ENCODE peak calls at places on chromosomes 5 and 9, in four cellular contexts. F is uterus, N is lung, W is AG10803. V is an unnamed sample.

GRCh38 chr5:92237896-92238295 is 854.8 kb upstream of the ARRDC3 start:
- DNase-seq in F (no peak), W (no peak), N (no peak), V (no peak)

GRCh38 chr5:169280696-169281095 is 20.2 kb downstream of the SLIT3 start:
- DNase-seq in N (no peak), W (no peak), F (no peak), V (no peak)

GRCh38 chr5:137730331-137730730 is 5.6 kb downstream of the KLHL3 start:
- DNase-seq in W (peak), N (no peak), F (no peak), V (no peak)

GRCh38 chr5:177315411-177315810 is 3.7 kb upstream of the MXD3 start:
- DNase-seq in N (no peak), F (no peak), W (no peak), V (no peak)

GRCh38 chr9:113511856-113512761 is 48.6 kb downstream of the RGS3 start:
- DNase-seq in F (no peak), N (no peak), W (peak), V (no peak)

GRCh38 chr5:35242695-35243258 is 12.5 kb upstream of the PRLR start:
- DNase-seq in F (no peak), W (no peak), N (no peak), V (no peak)

GRCh38 chr5:25095261-25095660 is 450.5 kb upstream of the CDH10 start:
- DNase-seq in F (no peak), N (no peak), W (no peak), V (no peak)

GRCh38 chr5:179732918-179733763 is 519 bp downstream of the MAML1 start:
- DNase-seq in F (peak), N (peak), W (peak), V (peak)

GRCh38 chr5:112205840-112206239 is 213.2 kb downstream of the EPB41L4A start:
- DNase-seq in F (no peak), W (no peak), N (no peak), V (no peak)

GRCh38 chr5:126285307-126285706 is 137.9 kb upstream of the GRAMD2B start:
- DNase-seq in W (no peak), F (no peak), N (no peak), V (no peak)

GRCh38 chr9:130112244-130113151 is 58.8 kb downstream of the GPR107 start:
- DNase-seq in N (no peak), F (no peak), W (no peak), V (no peak)

GRCh38 chr9:124371183-124371582 is 44.1 kb downstream of the PSMB7 start:
- DNase-seq in F (no peak), N (no peak), W (peak), V (no peak)

GRCh38 chr5:54062958-54063357 is 247.4 kb downstream of the ARL15 start:
- DNase-seq in W (peak), F (no peak), N (no peak), V (no peak)

GRCh38 chr9:17116400-17116837 is 18.4 kb upstream of the CNTLN start:
- DNase-seq in F (no peak), N (no peak), W (peak), V (no peak)

DNA sequence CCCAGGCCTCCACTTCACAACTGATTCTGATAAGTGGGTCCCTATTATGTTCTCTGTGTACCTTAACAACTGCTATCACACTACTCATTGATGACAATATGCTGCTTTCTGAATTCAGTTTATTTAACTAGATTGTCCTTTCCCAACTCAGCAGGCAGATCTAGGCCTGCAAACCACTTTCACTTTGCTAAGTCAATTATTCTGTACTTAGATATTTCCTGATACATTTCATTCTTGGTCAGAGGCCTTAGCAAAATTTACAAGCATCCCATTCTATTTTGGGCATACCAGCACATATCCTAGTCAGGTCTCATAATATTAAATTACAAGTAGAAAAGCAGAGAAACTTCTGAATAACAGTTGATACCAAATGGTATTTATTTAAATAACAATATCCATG is 235.7 kb upstream of the HAPLN1 start:
- DNase-seq in W (peak), F (no peak), N (no peak), V (no peak)
- H3K4me3 ChIP-seq in W (no peak), F (no peak), N (no peak), V (no peak)

GRCh38 chr9:35908484-35909125 is 685 bp upstream of the SPAAR start:
- DNase-seq in N (peak), W (peak), F (peak), V (peak)
- H3K4me3 ChIP-seq in N (no peak), W (peak), F (no peak), V (no peak)

GRCh38 chr5:52844885-52845284 is 57.2 kb downstream of the ITGA1 start:
- DNase-seq in N (no peak), F (no peak), W (peak), V (no peak)
- H3K4me3 ChIP-seq in N (no peak), F (no peak), W (no peak), V (no peak)

DNA sequence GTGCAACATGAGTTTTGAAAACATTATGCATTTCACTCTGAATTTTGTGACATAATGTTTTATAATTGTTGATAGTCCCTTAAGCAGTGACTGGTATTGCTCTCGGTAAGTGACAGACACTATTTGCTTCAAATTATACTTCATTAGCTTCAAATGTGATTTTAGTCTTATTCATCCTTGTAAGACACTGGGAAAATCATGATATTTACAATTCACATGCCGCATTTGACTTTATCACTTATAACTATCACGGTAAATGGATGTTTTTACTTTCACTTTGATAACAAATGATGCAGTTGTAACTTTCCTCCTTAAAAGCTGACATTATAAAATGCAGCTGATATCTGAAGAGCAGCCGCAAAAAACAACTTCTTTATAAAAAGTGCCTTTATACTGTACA is 44.1 kb upstream of the ITGA2 start:
- DNase-seq in W (no peak), F (no peak), N (no peak), V (no peak)
- H3K4me3 ChIP-seq in W (peak), F (no peak), N (no peak), V (peak)

DNA sequence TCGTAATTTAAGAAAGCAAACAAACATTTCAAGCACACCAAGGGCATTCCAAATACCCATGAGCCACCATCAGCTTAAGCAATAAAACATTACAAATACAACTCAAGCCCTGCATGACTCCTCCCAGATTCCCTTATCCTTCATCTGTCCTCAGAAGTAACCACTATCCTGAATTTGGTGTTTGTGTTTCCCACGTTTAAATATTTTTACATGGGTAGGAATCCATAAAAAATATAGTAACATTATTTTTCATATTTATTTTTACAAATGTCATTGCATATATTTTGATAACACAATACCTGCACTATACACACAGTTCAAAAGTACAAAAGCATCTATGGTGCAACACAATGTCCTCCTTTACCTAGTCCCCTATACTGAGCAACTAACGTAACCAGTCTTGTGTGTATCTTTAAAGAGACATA is 6.4 kb downstream of the PRKAA1 start:
- DNase-seq in W (no peak), N (no peak), F (no peak), V (no peak)
- H3K4me3 ChIP-seq in W (no peak), N (no peak), F (no peak), V (no peak)

GRCh38 chr5:72625369-72625768 is 118.2 kb upstream of the ZNF366 start:
- DNase-seq in N (no peak), F (no peak), W (no peak), V (no peak)

GRCh38 chr5:72623936-72624335 is 116.7 kb upstream of the ZNF366 start:
- DNase-seq in W (no peak), F (no peak), N (no peak), V (no peak)

GRCh38 chr5:72621576-72621975 is 114.4 kb upstream of the ZNF366 start:
- DNase-seq in F (no peak), W (peak), N (no peak), V (no peak)

GRCh38 chr5:72622152-72622760 is 115.0 kb upstream of the ZNF366 start:
- DNase-seq in W (peak), F (no peak), N (no peak), V (no peak)

DNA sequence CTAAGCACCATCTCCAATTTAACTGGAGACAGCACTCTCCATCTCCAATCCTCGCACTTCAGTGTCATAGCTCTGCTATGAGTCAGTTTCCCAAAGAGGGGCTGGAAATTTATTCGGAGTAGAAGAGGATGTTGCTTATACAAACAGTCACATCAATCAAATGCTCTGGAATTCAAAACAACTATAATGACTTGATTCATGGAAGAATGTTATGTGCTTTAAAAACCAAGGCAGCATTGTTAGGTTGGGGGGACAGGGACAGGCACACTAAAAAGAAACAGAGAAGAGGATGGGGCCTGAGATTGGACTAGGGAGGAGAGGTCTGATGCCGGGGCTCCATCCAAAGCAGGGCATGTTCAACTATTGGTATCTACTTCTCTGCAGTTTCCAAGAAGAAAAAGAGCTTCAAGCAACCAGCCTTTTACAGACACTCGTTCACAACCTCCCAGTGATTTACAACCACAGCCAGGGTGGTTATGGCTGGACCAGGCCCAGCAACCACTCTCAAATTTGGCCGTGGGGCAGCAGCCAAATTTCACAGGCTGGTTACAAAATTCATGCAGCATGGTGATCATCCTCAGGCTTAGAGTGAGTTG is 117.5 kb upstream of the ZNF366 start:
- DNase-seq in W (peak), F (no peak), N (no peak), V (no peak)
- H3K4me3 ChIP-seq in W (no peak), F (no peak), N (no peak), V (no peak)

GRCh38 chr5:96410013-96410412 is 23.0 kb downstream of the PCSK1 start:
- DNase-seq in W (no peak), F (no peak), N (no peak), V (no peak)

GRCh38 chr5:96408841-96409458 is 24.1 kb downstream of the PCSK1 start:
- DNase-seq in W (no peak), F (no peak), N (no peak), V (no peak)

GRCh38 chr5:96404191-96404867 is 28.7 kb downstream of the PCSK1 start:
- DNase-seq in W (no peak), N (no peak), F (no peak), V (no peak)

GRCh38 chr5:96407441-96407840 is 25.6 kb downstream of the PCSK1 start:
- DNase-seq in F (no peak), W (no peak), N (no peak), V (no peak)

GRCh38 chr5:96408276-96408777 is 24.7 kb downstream of the PCSK1 start:
- DNase-seq in W (peak), F (no peak), N (no peak), V (no peak)
- H3K4me3 ChIP-seq in W (no peak), F (no peak), N (no peak), V (no peak)

GRCh38 chr5:153584131-153584530 is 93.7 kb downstream of the GRIA1 start:
- DNase-seq in W (peak), F (no peak), N (no peak), V (no peak)

GRCh38 chr5:153585616-153586015 is 95.1 kb downstream of the GRIA1 start:
- DNase-seq in F (no peak), N (no peak), W (no peak), V (no peak)

GRCh38 chr5:153584561-153585359 is 94.3 kb downstream of the GRIA1 start:
- DNase-seq in N (peak), F (no peak), W (peak), V (no peak)
- H3K4me3 ChIP-seq in N (no peak), F (no peak), W (no peak), V (no peak)

GRCh38 chr5:150411245-150411979 is 1.3 kb downstream of the CD74 start:
- DNase-seq in N (peak), W (no peak), F (peak), V (no peak)
- H3K4me3 ChIP-seq in N (peak), W (no peak), F (peak), V (peak)

GRCh38 chr9:88922091-88922490 is 69.2 kb upstream of the S1PR3 start:
- DNase-seq in W (no peak), N (no peak), F (no peak), V (no peak)
- H3K4me3 ChIP-seq in W (no peak), N (no peak), F (no peak), V (no peak)

V was measured in right atrium auricular region.